ENCODE peak calls at places on chromosomes 6 and 20, in six cellular contexts. O, K, G, J, S and W are unnamed samples.
A peak's percentile ranks its signal among the peaks of the same experiment; 100 is the strongest.

GRCh38 chr20:50691585-50692552 is 527 bp upstream of the RIPOR3 start:
- DNase-seq in O (no peak), S (peak; percentile 45), G (no peak), K (no peak), J (no peak), W (no peak)

GRCh38 chr6:138590796-138591709 is 91.8 kb upstream of the NHSL1 start:
- DNase-seq in O (no peak), K (no peak), S (no peak), G (no peak), J (peak; percentile 45), W (peak; percentile 46)

GRCh38 chr20:24966317-24967012 is 17.4 kb downstream of the CST7 start:
- DNase-seq in J (no peak), K (no peak), O (no peak), G (no peak), S (no peak), W (no peak)

GRCh38 chr20:47849596-47849995 is 64.3 kb upstream of the SULF2 start:
- DNase-seq in G (no peak), K (no peak), O (no peak), J (no peak), S (no peak), W (no peak)

GRCh38 chr20:34237942-34238341 is 3.3 kb upstream of the ASIP start:
- DNase-seq in G (no peak), O (no peak), J (no peak), S (no peak), K (no peak), W (no peak)

GRCh38 chr20:58980711-58981563 is at the start of gene NELFCD:
- DNase-seq in O (peak; percentile 72), J (peak; percentile 93), S (peak; percentile 49), K (peak; percentile 94), G (peak; percentile 95), W (peak; percentile 86)

GRCh38 chr6:6942826-6943225 is 164.9 kb upstream of the RREB1 start:
- DNase-seq in K (peak; percentile 93), S (peak; percentile 65), O (no peak), G (peak; percentile 82), J (no peak), W (no peak)

GRCh38 chr6:42150254-42150653 is 7.8 kb upstream of the C6orf132 start:
- DNase-seq in J (no peak), G (no peak), S (no peak), K (no peak), O (no peak), W (no peak)

GRCh38 chr6:21949211-21949801 is 347.5 kb downstream of the PRL start:
- DNase-seq in J (peak; percentile 20), O (no peak), S (peak; percentile 84), K (no peak), G (no peak), W (no peak)

GRCh38 chr20:56628015-56628872 is 862 bp upstream of the TFAP2C start:
- DNase-seq in G (no peak), O (no peak), K (no peak), S (no peak), J (peak; percentile 57), W (no peak)

GRCh38 chr20:11917663-11918062 is at the start of gene BTBD3:
- DNase-seq in K (peak; percentile 60), J (no peak), G (no peak), O (no peak), S (peak; percentile 73), W (peak; percentile 54)

GRCh38 chr6:100657678-100658330 is 193.1 kb upstream of the SIM1 start:
- DNase-seq in J (no peak), K (no peak), S (no peak), G (no peak), O (no peak), W (no peak)

GRCh38 chr6:36605560-36606391 is 11.6 kb downstream of the SRSF3 start:
- DNase-seq in J (no peak), K (no peak), O (no peak), S (no peak), G (no peak), W (peak; percentile 8)

GRCh38 chr20:63860325-63861051 is 810 bp upstream of the ABHD16B start:
- DNase-seq in J (no peak), K (no peak), S (no peak), G (no peak), O (no peak), W (no peak)

GRCh38 chr6:62371395-62371794 is 85.4 kb upstream of the KHDRBS2 start:
- DNase-seq in O (no peak), K (no peak), G (no peak), J (no peak), S (no peak), W (no peak)

GRCh38 chr6:46994933-46995332 is 47.2 kb downstream of the ADGRF1 start:
- DNase-seq in G (no peak), K (no peak), S (no peak), O (no peak), J (no peak), W (no peak)

GRCh38 chr20:62358728-62359490 is 8.2 kb downstream of the LAMA5 start:
- DNase-seq in J (peak; percentile 98), S (no peak), G (no peak), O (no peak), K (peak; percentile 53), W (no peak)

GRCh38 chr20:57593134-57593886 is 26.9 kb downstream of the ZBP1 start:
- DNase-seq in J (no peak), G (no peak), O (no peak), S (no peak), K (peak; percentile 48), W (no peak)

GRCh38 chr6:148251891-148252290 is 90.7 kb upstream of the SASH1 start:
- DNase-seq in S (no peak), O (no peak), G (no peak), K (no peak), J (no peak), W (no peak)

GRCh38 chr6:46103437-46103836 is 26.4 kb upstream of the ENPP4 start:
- DNase-seq in K (no peak), G (no peak), J (no peak), O (no peak), S (no peak), W (no peak)

DNA sequence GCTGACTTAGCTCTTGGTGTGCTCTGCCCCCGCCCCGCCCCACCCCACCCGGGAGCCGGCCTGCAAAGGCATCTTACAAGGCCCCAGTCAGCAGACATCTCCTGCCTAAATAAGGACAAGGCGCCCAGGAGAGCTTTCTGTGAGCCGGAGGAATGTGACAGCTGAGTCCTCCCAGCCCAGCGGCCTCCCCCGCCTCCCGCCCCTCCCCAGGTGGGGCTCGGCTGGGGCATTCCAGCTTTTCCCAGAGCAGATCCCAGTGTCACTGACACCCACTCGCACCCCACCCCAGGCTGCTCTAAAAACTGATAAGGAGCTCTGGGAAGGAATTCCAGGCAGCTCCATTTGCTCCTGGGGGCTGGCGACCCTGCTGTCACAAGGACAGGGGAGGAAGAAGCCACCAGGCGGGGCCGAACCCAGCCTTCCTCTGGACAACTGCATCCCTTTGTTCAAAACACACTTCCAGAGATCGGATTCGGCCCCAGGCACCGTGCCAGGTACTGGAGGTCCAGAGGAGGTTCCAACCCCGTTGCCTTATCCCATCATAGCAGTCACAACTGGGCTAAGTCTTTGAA is 49.7 kb downstream of the JPH2 start:
- DNase-seq in O (peak; percentile 25), K (peak; percentile 82), S (peak; percentile 77), J (peak; percentile 34), G (no peak), W (no peak)
- H3K4me1 ChIP-seq in O (peaks cover 4% of the 10 kb centered on the region), K (peaks cover 58% of the 10 kb centered on the region), S (peaks cover 14% of the 10 kb centered on the region), J (no peaks in the 10 kb centered on the region), G (no peaks in the 10 kb centered on the region), W (no peaks in the 10 kb centered on the region)

GRCh38 chr6:2600363-2600762 is 150.4 kb downstream of the MYLK4 start:
- DNase-seq in S (no peak), J (no peak), G (no peak), K (no peak), O (no peak), W (no peak)

GRCh38 chr6:2594868-2595267 is 155.9 kb downstream of the MYLK4 start:
- DNase-seq in O (no peak), J (no peak), G (no peak), K (no peak), S (no peak), W (no peak)

GRCh38 chr6:2596222-2596621 is 154.5 kb downstream of the MYLK4 start:
- DNase-seq in J (no peak), K (no peak), S (no peak), O (peak; percentile 44), G (no peak), W (no peak)

GRCh38 chr6:2599817-2600216 is 150.9 kb downstream of the MYLK4 start:
- DNase-seq in G (no peak), S (no peak), J (no peak), O (no peak), K (no peak), W (no peak)

DNA sequence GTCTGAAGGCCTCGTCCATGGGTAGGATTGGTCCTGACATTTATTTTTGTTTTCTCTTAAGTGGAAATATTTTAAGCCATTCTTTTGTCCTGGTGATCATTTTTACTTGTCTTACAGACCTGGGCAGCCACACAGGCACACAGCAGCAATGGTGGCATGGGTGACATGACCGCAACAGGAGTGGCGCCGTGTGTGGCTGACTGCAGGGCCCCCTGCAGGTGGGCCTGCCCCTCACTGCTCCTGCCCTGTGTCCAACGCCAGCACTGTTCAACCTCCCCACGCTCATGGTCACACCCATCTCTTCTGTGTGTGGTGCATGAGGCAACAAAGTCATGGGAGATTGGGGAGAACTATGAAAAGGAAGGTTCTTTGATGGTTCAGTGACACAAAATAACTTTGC is 151.9 kb downstream of the MYLK4 start:
- DNase-seq in J (no peak), G (no peak), K (no peak), S (no peak), O (no peak), W (no peak)
- TF ChIP-seq CTCF in J (no peak), G (no peak), K (no peak), S (no peak), O (no peak), W (no peak)

GRCh38 chr6:108799356-108799720 is 48.9 kb upstream of the ARMC2 start:
- DNase-seq in S (no peak), G (no peak), O (no peak), K (no peak), J (no peak), W (no peak)

GRCh38 chr6:108798672-108799355 is 49.4 kb upstream of the ARMC2 start:
- DNase-seq in G (no peak), K (no peak), J (no peak), O (no peak), S (no peak), W (no peak)

GRCh38 chr6:108800510-108800909 is 47.7 kb upstream of the ARMC2 start:
- DNase-seq in K (no peak), S (peak; percentile 20), O (no peak), J (no peak), G (no peak), W (no peak)

GRCh38 chr6:108801331-108801730 is 46.9 kb upstream of the ARMC2 start:
- DNase-seq in G (no peak), K (no peak), S (no peak), J (no peak), O (no peak), W (no peak)

DNA sequence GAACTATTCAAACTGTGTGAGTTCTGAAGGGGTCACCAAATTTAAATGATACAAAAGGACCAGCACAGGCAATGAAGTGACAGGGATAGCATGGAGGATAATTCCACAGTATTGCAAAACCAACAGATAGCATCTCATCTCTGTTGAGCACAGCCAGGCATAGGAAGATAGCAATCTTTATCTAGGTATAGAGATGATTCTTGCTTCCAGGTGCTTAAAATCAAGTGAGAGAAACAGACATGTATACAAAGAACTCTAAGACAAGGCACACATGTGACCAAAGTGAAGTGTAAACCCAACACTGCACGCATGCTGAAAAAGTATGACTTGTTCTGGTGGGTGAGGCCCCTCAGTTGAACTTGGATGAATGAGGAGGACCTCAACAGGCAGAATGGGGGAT is 48.4 kb upstream of the ARMC2 start:
- DNase-seq in O (no peak), S (no peak), G (no peak), K (no peak), J (no peak), W (no peak)
- H3K4me1 ChIP-seq in O (no peaks in the 10 kb centered on the region), S (no peaks in the 10 kb centered on the region), G (peaks cover 9% of the 10 kb centered on the region), K (peaks cover 24% of the 10 kb centered on the region), J (peaks cover 33% of the 10 kb centered on the region), W (no peaks in the 10 kb centered on the region)

GRCh38 chr6:98382246-98382645 is 452.1 kb upstream of the POU3F2 start:
- DNase-seq in S (no peak), J (no peak), K (no peak), G (no peak), O (no peak), W (no peak)
- TF ChIP-seq CTCF in S (no peak), J (no peak), K (no peak), G (no peak), O (no peak), W (no peak)